ENCODE peak calls at places on chromosomes 3 and 15, in four cellular contexts. One of them, this sample, is unnamed.

GRCh38 chr15:49439678-49440375 is 16.8 kb downstream of the FGF7 start:
- DNase-seq in hippocampal formation: no peak
- DNase-seq in RKO: no peak
- DNase-seq in retina: no peak
- DNase-seq in this sample: no peak

GRCh38 chr3:72152551-72153476 is 367.9 kb upstream of the PROK2 start:
- DNase-seq in hippocampal formation: peak
- DNase-seq in RKO: no peak
- DNase-seq in retina: peak
- DNase-seq in this sample: peak

GRCh38 chr3:139455855-139456254 is 20.5 kb downstream of the RBP2 start:
- DNase-seq in hippocampal formation: no peak
- DNase-seq in RKO: peak
- DNase-seq in retina: no peak
- DNase-seq in this sample: no peak

GRCh38 chr15:81809543-81809942 is 236.3 kb downstream of the MEX3B start:
- DNase-seq in hippocampal formation: no peak
- DNase-seq in RKO: no peak
- DNase-seq in retina: no peak
- DNase-seq in this sample: peak

GRCh38 chr3:17023006-17023664 is 138.4 kb downstream of the PLCL2 start:
- DNase-seq in hippocampal formation: no peak
- DNase-seq in RKO: no peak
- DNase-seq in retina: no peak
- DNase-seq in this sample: no peak

GRCh38 chr3:52299247-52299657 is 11.6 kb downstream of the GLYCTK start:
- DNase-seq in hippocampal formation: no peak
- DNase-seq in RKO: no peak
- DNase-seq in retina: peak
- DNase-seq in this sample: no peak

GRCh38 chr3:53478921-53479664 is 15.3 kb upstream of the CACNA1D start:
- DNase-seq in hippocampal formation: no peak
- DNase-seq in RKO: no peak
- DNase-seq in retina: peak
- DNase-seq in this sample: no peak

GRCh38 chr3:57999423-58000115 is 8.7 kb upstream of the FLNB start:
- DNase-seq in hippocampal formation: no peak
- DNase-seq in RKO: no peak
- DNase-seq in retina: no peak
- DNase-seq in this sample: no peak

GRCh38 chr3:189772584-189772983 is 141.4 kb downstream of the TP63 start:
- DNase-seq in hippocampal formation: no peak
- DNase-seq in RKO: no peak
- DNase-seq in retina: no peak
- DNase-seq in this sample: no peak

GRCh38 chr3:187936676-187937075 is 191.4 kb upstream of the BCL6 start:
- DNase-seq in hippocampal formation: no peak
- DNase-seq in RKO: no peak
- DNase-seq in retina: no peak
- DNase-seq in this sample: no peak

GRCh38 chr3:49518016-49518415 is 36.3 kb upstream of the BSN start:
- DNase-seq in hippocampal formation: no peak
- DNase-seq in RKO: no peak
- DNase-seq in retina: no peak
- DNase-seq in this sample: no peak

GRCh38 chr3:50610181-50610971 is 1.2 kb downstream of the CISH start:
- DNase-seq in hippocampal formation: no peak
- DNase-seq in RKO: no peak
- DNase-seq in retina: no peak
- DNase-seq in this sample: peak

GRCh38 chr15:100170280-100170654 is 171.5 kb downstream of the ADAMTS17 start:
- DNase-seq in hippocampal formation: no peak
- DNase-seq in RKO: no peak
- DNase-seq in retina: no peak
- DNase-seq in this sample: no peak

GRCh38 chr3:126526668-126527005 is 2.7 kb downstream of the CHST13 start:
- DNase-seq in hippocampal formation: no peak
- DNase-seq in RKO: no peak
- DNase-seq in retina: no peak
- DNase-seq in this sample: no peak

GRCh38 chr3:186540444-186541226 is 3.5 kb downstream of the CRYGS start:
- DNase-seq in hippocampal formation: peak
- DNase-seq in RKO: peak
- DNase-seq in retina: peak
- DNase-seq in this sample: no peak

GRCh38 chr15:74378853-74379252 is 11.4 kb upstream of the CYP11A1 start:
- DNase-seq in hippocampal formation: no peak
- DNase-seq in RKO: no peak
- DNase-seq in retina: no peak
- DNase-seq in this sample: no peak

GRCh38 chr3:128316456-128316855 is 150.2 kb downstream of the DNAJB8 start:
- DNase-seq in hippocampal formation: no peak
- DNase-seq in RKO: no peak
- DNase-seq in retina: peak
- DNase-seq in this sample: no peak

GRCh38 chr15:90866161-90866715 is 2.1 kb upstream of the FURIN start:
- DNase-seq in hippocampal formation: no peak
- DNase-seq in RKO: no peak
- DNase-seq in retina: no peak
- DNase-seq in this sample: no peak

GRCh38 chr3:193720169-193720568 is 127.2 kb downstream of the OPA1 start:
- DNase-seq in hippocampal formation: no peak
- DNase-seq in RKO: no peak
- DNase-seq in retina: no peak
- DNase-seq in this sample: no peak

GRCh38 chr3:105387122-105387751 is 20.5 kb downstream of the ALCAM start:
- DNase-seq in hippocampal formation: no peak
- DNase-seq in RKO: no peak
- DNase-seq in retina: no peak
- DNase-seq in this sample: no peak

GRCh38 chr3:170719300-170719699 is 133.4 kb upstream of the SLC7A14 start:
- DNase-seq in hippocampal formation: no peak
- DNase-seq in RKO: no peak
- DNase-seq in retina: no peak
- DNase-seq in this sample: no peak

GRCh38 chr3:89270201-89270600 is 162.8 kb downstream of the EPHA3 start:
- DNase-seq in hippocampal formation: no peak
- DNase-seq in RKO: no peak
- DNase-seq in retina: no peak
- DNase-seq in this sample: no peak

GRCh38 chr3:184085389-184085852 is 11.4 kb upstream of the HTR3E start:
- DNase-seq in hippocampal formation: no peak
- DNase-seq in RKO: peak
- DNase-seq in retina: no peak
- DNase-seq in this sample: no peak

GRCh38 chr3:189988322-189988721 is 132.4 kb downstream of the P3H2 start:
- DNase-seq in hippocampal formation: no peak
- DNase-seq in RKO: no peak
- DNase-seq in retina: no peak
- DNase-seq in this sample: no peak

GRCh38 chr3:24548278-24548677 is 53.6 kb upstream of the THRB start:
- DNase-seq in hippocampal formation: no peak
- DNase-seq in RKO: no peak
- DNase-seq in retina: no peak
- DNase-seq in this sample: no peak